ENCODE peak calls at places on chromosome 6, in four cellular contexts. X, E, V and K are unnamed samples.

GRCh38 chr6:105163186-105163585 is 16.6 kb downstream of the POPDC3 start:
- DNase-seq in X (no peak), E (peak; percentile 52), V (no peak), K (no peak)

GRCh38 chr6:75991941-75992340 is 80.5 kb downstream of the IMPG1 start:
- DNase-seq in X (no peak), E (no peak), V (no peak), K (no peak)

GRCh38 chr6:25113436-25113835 is 165.7 kb upstream of the CARMIL1 start:
- DNase-seq in X (no peak), E (no peak), V (no peak), K (no peak)

GRCh38 chr6:113875470-113875869 is 18.3 kb downstream of the MARCKS start:
- DNase-seq in X (peak; percentile 64), E (no peak), V (no peak), K (peak; percentile 33)

GRCh38 chr6:151275566-151275965 is 35.8 kb downstream of the AKAP12 start:
- DNase-seq in X (no peak), E (no peak), V (no peak), K (no peak)

GRCh38 chr6:42316390-42316970 is 98.8 kb upstream of the MRPS10 start:
- DNase-seq in X (peak; percentile 72), E (no peak), V (peak; percentile 66), K (peak; percentile 56)

GRCh38 chr6:12567682-12568081 is 148.9 kb upstream of the PHACTR1 start:
- DNase-seq in X (no peak), E (no peak), V (no peak), K (no peak)

GRCh38 chr6:113290684-113291083 is 566.5 kb upstream of the MARCKS start:
- DNase-seq in X (no peak), E (no peak), V (no peak), K (no peak)

GRCh38 chr6:41939091-41939847 is 2.3 kb downstream of the CCND3 start:
- DNase-seq in X (peak; percentile 30), E (no peak), V (no peak), K (peak; percentile 85)

GRCh38 chr6:47922391-47922790 is 140.6 kb downstream of the OPN5 start:
- DNase-seq in X (no peak), E (no peak), V (no peak), K (no peak)

GRCh38 chr6:122904166-122904565 is 91.9 kb upstream of the CLVS2 start:
- DNase-seq in X (no peak), E (no peak), V (no peak), K (no peak)

GRCh38 chr6:37966801-37967200 is 147.3 kb downstream of the ZFAND3 start:
- DNase-seq in X (no peak), E (peak; percentile 69), V (no peak), K (no peak)

GRCh38 chr6:124995131-124995530 is 32.9 kb downstream of the RNF217 start:
- DNase-seq in X (no peak), E (no peak), V (no peak), K (no peak)

GRCh38 chr6:36967757-36968156 is 13.2 kb downstream of the PI16 start:
- DNase-seq in X (no peak), E (no peak), V (no peak), K (no peak)

GRCh38 chr6:74936886-74937285 is 269.0 kb downstream of the COL12A1 start:
- DNase-seq in X (peak; percentile 7), E (peak; percentile 61), V (no peak), K (no peak)

GRCh38 chr6:148927581-148927980 is 180.8 kb downstream of the UST start:
- DNase-seq in X (no peak), E (no peak), V (no peak), K (no peak)

GRCh38 chr6:92779758-92780157 is 639.6 kb downstream of the EPHA7 start:
- DNase-seq in X (peak; percentile 79), E (peak; percentile 87), V (no peak), K (peak; percentile 35)

GRCh38 chr6:74879234-74879633 is 326.6 kb downstream of the COL12A1 start:
- DNase-seq in X (peak; percentile 81), E (peak; percentile 99), V (no peak), K (peak; percentile 89)

GRCh38 chr6:122677436-122677835 is 67.2 kb downstream of the PKIB start:
- DNase-seq in X (no peak), E (no peak), V (no peak), K (no peak)

GRCh38 chr6:6486595-6486994 is 101.9 kb upstream of the LY86 start:
- DNase-seq in X (no peak), E (no peak), V (no peak), K (no peak)

GRCh38 chr6:165222315-165223025 is 86.9 kb downstream of the C6orf118 start:
- DNase-seq in X (no peak), E (no peak), V (no peak), K (no peak)

GRCh38 chr6:104795363-104795762 is 64.4 kb downstream of the HACE1 start:
- DNase-seq in X (no peak), E (peak; percentile 50), V (no peak), K (no peak)

GRCh38 chr6:84836366-84836765 is 72.0 kb upstream of the TBX18 start:
- DNase-seq in X (no peak), E (peak; percentile 98), V (no peak), K (no peak)

GRCh38 chr6:354631-355280 is 36.8 kb upstream of the IRF4 start:
- DNase-seq in X (no peak), E (no peak), V (no peak), K (no peak)

GRCh38 chr6:125415921-125416320 is 114.2 kb upstream of the HDDC2 start:
- DNase-seq in X (no peak), E (peak; percentile 83), V (no peak), K (peak; percentile 9)

GRCh38 chr6:152957796-152958195 is 25.0 kb downstream of the FBXO5 start:
- DNase-seq in X (no peak), E (peak; percentile 26), V (no peak), K (no peak)

GRCh38 chr6:7391244-7391643 is 1.6 kb downstream of the RIOK1 start:
- DNase-seq in X (no peak), E (peak; percentile 29), V (no peak), K (peak; percentile 5)

GRCh38 chr6:106574729-106575458 is 54.4 kb downstream of the RTN4IP1 start:
- DNase-seq in X (peak; percentile 81), E (peak; percentile 48), V (no peak), K (peak; percentile 66)

GRCh38 chr6:44667668-44668390 is 280.3 kb downstream of the CDC5L start:
- DNase-seq in X (no peak), E (no peak), V (peak; percentile 38), K (no peak)
- TF ChIP-seq CTCF in X (peak; percentile 67), E (peak; percentile 62), V (peak; percentile 31), K (peak; percentile 67)

DNA sequence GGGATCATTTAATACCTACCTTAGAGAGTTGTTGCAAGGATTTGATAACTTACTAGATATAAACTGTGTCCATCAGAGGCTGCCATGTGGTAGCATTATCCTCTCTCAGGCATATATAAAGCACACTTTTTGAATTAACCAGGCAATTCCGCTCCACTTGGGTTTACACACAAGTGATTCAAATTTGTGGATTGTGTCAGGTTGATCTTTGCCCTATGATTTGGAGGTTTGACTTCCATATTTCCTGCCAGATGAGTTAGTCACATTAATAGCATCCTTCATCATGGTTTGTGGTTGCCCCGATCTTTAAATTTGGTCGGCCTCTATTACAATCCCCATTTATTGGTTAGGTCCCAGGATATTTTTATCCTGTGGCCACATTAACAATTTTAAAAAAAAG is 44.8 kb upstream of the CTAGE9 start:
- DNase-seq in X (peak; percentile 92), E (no peak), V (no peak), K (peak; percentile 44)
- H3K4me3 ChIP-seq in X (no peak overlapping the region), E (no peak overlapping the region), V (no peak overlapping the region), K (no peak overlapping the region)

DNA sequence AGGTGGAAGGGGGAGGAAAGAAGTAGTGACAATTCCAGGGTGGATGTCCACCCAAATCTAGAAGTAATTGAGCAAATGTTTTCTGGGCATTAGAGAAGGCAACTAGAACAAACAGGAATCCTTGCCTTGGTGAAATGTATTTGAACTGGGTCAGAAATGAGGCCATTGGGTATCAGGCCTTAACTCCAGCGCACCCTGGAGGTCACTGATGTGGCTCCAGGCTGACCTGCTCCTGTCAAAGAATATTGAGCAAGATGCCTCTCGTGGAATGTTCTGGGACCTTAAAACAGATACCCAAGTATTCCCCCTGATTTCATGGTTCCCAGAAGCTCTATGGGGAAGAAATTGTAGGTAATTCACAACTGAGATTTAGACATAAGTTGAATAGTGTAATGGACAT is 6.9 kb downstream of the HLA-DPB1 start:
- DNase-seq in X (peak; percentile 36), E (no peak), V (peak; percentile 50), K (peak; percentile 9)
- TF ChIP-seq CTCF in X (peak; percentile 76), E (peak; percentile 5), V (peak; percentile 39), K (peak; percentile 20)

DNA sequence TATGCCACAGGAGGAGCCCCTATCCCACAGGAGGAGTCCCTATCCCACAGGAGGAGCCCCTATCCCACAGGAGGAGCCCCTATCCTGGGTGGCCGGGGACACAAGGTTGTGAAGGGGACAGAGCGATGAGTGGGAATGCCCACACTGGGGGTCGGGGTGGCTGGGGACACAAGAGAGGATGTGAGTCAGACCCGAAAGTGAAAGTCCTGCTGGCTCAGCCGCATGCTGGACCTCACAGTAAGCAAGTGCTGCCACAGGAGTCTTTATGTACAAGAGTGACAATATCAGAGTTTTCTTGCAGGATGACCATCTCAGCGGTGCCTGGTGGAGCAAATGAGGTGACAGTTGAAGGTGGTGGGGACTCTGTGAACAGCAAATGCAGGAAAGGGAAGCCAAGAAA is 93.7 kb downstream of the PSMB1 start:
- DNase-seq in X (peak; percentile 61), E (peak; percentile 17), V (peak; percentile 5), K (peak; percentile 62)
- H3K4me3 ChIP-seq in X (no peak overlapping the region), E (no peak overlapping the region), V (no peak overlapping the region), K (peak overlapping the region; percentile 43)

DNA sequence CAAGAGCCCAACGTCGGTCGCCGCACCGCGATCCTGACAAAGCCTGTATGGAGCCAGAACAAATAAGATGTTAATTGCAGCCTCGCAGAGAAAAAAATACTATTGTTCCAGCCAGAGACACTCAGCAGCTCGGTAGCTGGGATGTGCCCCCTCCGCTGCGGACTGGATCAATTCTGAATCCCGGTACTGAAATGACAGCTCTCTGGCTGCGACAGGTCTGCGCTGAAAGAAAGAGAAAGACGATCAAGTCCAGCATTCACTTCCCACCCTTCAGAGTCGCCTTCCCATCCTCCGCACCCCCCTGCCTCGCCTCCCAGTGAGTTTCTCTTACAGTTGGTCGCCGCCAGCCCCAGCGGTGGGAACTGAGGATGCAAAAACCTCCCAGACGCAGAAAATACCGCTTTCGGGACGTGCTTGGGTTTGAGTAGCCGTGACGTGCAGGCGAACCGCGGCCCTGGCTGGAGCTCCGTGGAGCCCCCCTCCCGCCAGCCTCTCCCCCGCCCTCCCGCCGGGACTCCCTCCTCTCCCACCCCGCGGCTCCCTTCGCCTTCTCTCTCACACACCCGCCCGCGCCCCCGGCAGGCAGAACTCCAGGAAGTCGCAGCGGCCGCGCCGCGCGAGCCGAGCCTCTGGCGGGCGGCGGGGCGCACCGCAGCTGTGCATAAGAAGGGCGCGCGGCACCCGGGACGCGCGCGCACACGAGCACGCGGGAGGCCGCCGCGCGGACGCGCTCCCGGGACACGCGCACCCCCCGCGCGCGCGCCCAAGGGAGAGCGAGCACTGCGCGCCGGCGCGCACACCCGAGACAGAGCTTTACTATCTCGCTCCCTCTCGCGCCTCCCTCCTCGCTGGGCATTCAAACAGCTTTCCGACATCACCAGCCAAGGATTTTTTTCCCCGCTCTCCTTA is at the start of gene ADGRB3:
- DNase-seq in X (peak; percentile 79), E (peak; percentile 27), V (peak; percentile 38), K (peak; percentile 41)
- TF ChIP-seq CTCF in X (no peak), E (no peak), V (no peak), K (no peak)

GRCh38 chr6:81562169-81562568 is 190.3 kb downstream of the TENT5A start:
- DNase-seq in X (peak; percentile 85), E (peak; percentile 22), V (peak; percentile 29), K (peak; percentile 91)
- H3K4me3 ChIP-seq in X (no peak overlapping the region), E (no peak overlapping the region), V (no peak overlapping the region), K (no peak overlapping the region)